ENCODE peak calls at places on chromosomes 5 and 9, in seven cellular contexts. B is neural crest cell, L is A673, S is AG08396, F is GM12865, R is keratinocyte, G is T-helper 9 cell. Z is an unnamed sample.

GRCh38 chr5:90135979-90136378 is 273.6 kb downstream of the CETN3 start:
- DNase-seq in B (no peak), L (no peak), S (no peak), F (peak; percentile 52), R (no peak), G (no peak), Z (no peak)

GRCh38 chr5:57221049-57221568 is 47.2 kb downstream of the GPBP1 start:
- DNase-seq in B (peak; percentile 34), L (peak; percentile 68), S (peak; percentile 29), F (peak; percentile 75), R (peak; percentile 5), G (no peak), Z (no peak)

GRCh38 chr9:84140535-84141101 is 160.0 kb downstream of the RMI1 start:
- DNase-seq in B (no peak), L (no peak), S (no peak), F (peak; percentile 27), R (no peak), G (no peak), Z (no peak)

GRCh38 chr5:147504001-147504400 is 5.9 kb downstream of the DPYSL3 start:
- DNase-seq in B (no peak), L (peak; percentile 88), S (no peak), F (no peak), R (no peak), G (no peak), Z (no peak)

GRCh38 chr5:66239034-66239433 is 94.9 kb downstream of the SREK1 start:
- DNase-seq in B (no peak), L (no peak), S (no peak), F (no peak), R (no peak), G (no peak), Z (no peak)

GRCh38 chr5:157994906-157995519 is 136.1 kb upstream of the CLINT1 start:
- DNase-seq in B (peak; percentile 66), L (peak; percentile 64), S (peak; percentile 66), F (peak; percentile 60), R (peak; percentile 13), G (peak; percentile 8), Z (peak; percentile 10)

GRCh38 chr5:416636-416960 is 26.4 kb upstream of the EXOC3 start:
- DNase-seq in B (no peak), L (no peak), S (no peak), F (no peak), R (no peak), G (no peak), Z (no peak)

GRCh38 chr9:5500441-5501235 is 9.7 kb upstream of the PDCD1LG2 start:
- DNase-seq in B (no peak), L (peak; percentile 61), S (no peak), F (no peak), R (no peak), G (no peak), Z (no peak)

GRCh38 chr9:137550241-137550621 is at the start of gene PNPLA7:
- DNase-seq in B (peak; percentile 51), L (peak; percentile 70), S (peak; percentile 86), F (peak; percentile 54), R (no peak), G (peak; percentile 41), Z (peak; percentile 24)

GRCh38 chr9:135749171-135750045 is 47.4 kb downstream of the KCNT1 start:
- DNase-seq in B (no peak), L (no peak), S (no peak), F (no peak), R (no peak), G (no peak), Z (no peak)

GRCh38 chr9:121783523-121784507 is 132.4 kb downstream of the DAB2IP start:
- DNase-seq in B (no peak), L (no peak), S (no peak), F (no peak), R (no peak), G (no peak), Z (no peak)

GRCh38 chr9:129283290-129283691 is 105.2 kb upstream of the IER5L start:
- DNase-seq in B (no peak), L (no peak), S (no peak), F (no peak), R (no peak), G (no peak), Z (no peak)

GRCh38 chr5:122341087-122341486 is 29.1 kb downstream of the SNCAIP start:
- DNase-seq in B (no peak), L (no peak), S (no peak), F (peak; percentile 28), R (no peak), G (no peak), Z (no peak)

GRCh38 chr5:65812648-65813047 is 90.6 kb downstream of the NLN start:
- DNase-seq in B (no peak), L (no peak), S (no peak), F (peak; percentile 6), R (no peak), G (no peak), Z (no peak)

GRCh38 chr9:37386988-37387387 is 35.5 kb upstream of the GRHPR start:
- DNase-seq in B (no peak), L (no peak), S (no peak), F (no peak), R (no peak), G (no peak), Z (no peak)

GRCh38 chr9:69745716-69746538 is 13.9 kb downstream of the PTAR1 start:
- DNase-seq in B (no peak), L (peak; percentile 17), S (peak; percentile 26), F (no peak), R (no peak), G (no peak), Z (no peak)

GRCh38 chr9:99513441-99514112 is 291.5 kb downstream of the SEC61B start:
- DNase-seq in B (no peak), L (no peak), S (no peak), F (peak; percentile 47), R (no peak), G (no peak), Z (no peak)

GRCh38 chr5:110894805-110895204 is 156.0 kb downstream of the SLC25A46 start:
- DNase-seq in B (no peak), L (no peak), S (no peak), F (no peak), R (no peak), G (no peak), Z (no peak)

GRCh38 chr9:8349369-8349768 is 549.8 kb upstream of the DMAC1 start:
- DNase-seq in B (no peak), L (no peak), S (no peak), F (no peak), R (no peak), G (no peak), Z (no peak)

GRCh38 chr5:124867064-124867707 is 120.7 kb upstream of the ZNF608 start:
- DNase-seq in B (peak; percentile 16), L (no peak), S (peak; percentile 50), F (no peak), R (no peak), G (no peak), Z (no peak)

GRCh38 chr9:17906204-17906840 is 327.5 kb downstream of the SH3GL2 start:
- DNase-seq in B (peak; percentile 44), L (no peak), S (no peak), F (no peak), R (no peak), G (no peak), Z (no peak)

GRCh38 chr5:157778121-157778805 is 34.8 kb downstream of the LSM11 start:
- DNase-seq in B (no peak), L (peak; percentile 10), S (no peak), F (no peak), R (no peak), G (no peak), Z (peak; percentile 5)

GRCh38 chr5:4907636-4908035 is 232.5 kb upstream of the ADAMTS16 start:
- DNase-seq in B (no peak), L (no peak), S (no peak), F (no peak), R (no peak), G (no peak), Z (no peak)

GRCh38 chr5:38265546-38266179 is 7.3 kb downstream of the EGFLAM start:
- DNase-seq in B (peak; percentile 91), L (peak; percentile 77), S (peak; percentile 72), F (peak; percentile 58), R (no peak), G (peak; percentile 10), Z (no peak)

GRCh38 chr9:76090330-76090729 is 199.9 kb downstream of the PCSK5 start:
- DNase-seq in B (no peak), L (no peak), S (no peak), F (no peak), R (no peak), G (no peak), Z (no peak)

GRCh38 chr9:33161011-33161588 is 6.0 kb downstream of the B4GALT1 start:
- DNase-seq in B (no peak), L (peak; percentile 85), S (peak; percentile 85), F (peak; percentile 68), R (peak; percentile 86), G (peak; percentile 39), Z (peak; percentile 87)